ENCODE peak calls at places on chromosomes 11 and 22, in five cellular contexts. One of them, this sample, is unnamed. For H3K9me3, the result is how much of the 10 kb centered on the place peaks cover.

GRCh38 chr11:61071208-61071681 is 31.0 kb upstream of the CD5 start:
- DNase-seq in PC-3: no peak
- DNase-seq in hepatocyte: no peak
- DNase-seq in neural progenitor cell: no peak
- DNase-seq in SK-N-SH: no peak
- DNase-seq in this sample: peak

GRCh38 chr11:128458316-128458715 is 129.0 kb downstream of the ETS1 start:
- DNase-seq in PC-3: peak
- DNase-seq in hepatocyte: no peak
- DNase-seq in neural progenitor cell: no peak
- DNase-seq in SK-N-SH: no peak
- DNase-seq in this sample: no peak

GRCh38 chr11:124446926-124447325 is 1.4 kb upstream of the OR8B8 start:
- DNase-seq in PC-3: no peak
- DNase-seq in hepatocyte: no peak
- DNase-seq in neural progenitor cell: no peak
- DNase-seq in SK-N-SH: no peak
- DNase-seq in this sample: no peak

GRCh38 chr11:47183969-47184368 is 2.3 kb downstream of the PACSIN3 start:
- DNase-seq in PC-3: no peak
- DNase-seq in hepatocyte: no peak
- DNase-seq in neural progenitor cell: no peak
- DNase-seq in SK-N-SH: peak
- DNase-seq in this sample: no peak

GRCh38 chr11:124625504-124626168 is 3.0 kb downstream of the TBRG1 start:
- DNase-seq in PC-3: no peak
- DNase-seq in hepatocyte: no peak
- DNase-seq in neural progenitor cell: no peak
- DNase-seq in SK-N-SH: no peak
- DNase-seq in this sample: no peak

GRCh38 chr22:30422481-30423295 is 2.9 kb upstream of the MTFP1 start:
- DNase-seq in PC-3: peak
- DNase-seq in hepatocyte: peak
- DNase-seq in neural progenitor cell: peak
- DNase-seq in SK-N-SH: no peak
- DNase-seq in this sample: no peak

GRCh38 chr11:35234836-35235235 is 95.9 kb downstream of the CD44 start:
- DNase-seq in PC-3: no peak
- DNase-seq in hepatocyte: no peak
- DNase-seq in neural progenitor cell: no peak
- DNase-seq in SK-N-SH: no peak
- DNase-seq in this sample: no peak

GRCh38 chr22:23716811-23717801 is 26.3 kb downstream of the RGL4 start:
- DNase-seq in PC-3: peak
- DNase-seq in hepatocyte: peak
- DNase-seq in neural progenitor cell: peak
- DNase-seq in SK-N-SH: peak
- DNase-seq in this sample: peak

GRCh38 chr22:31177420-31178162 is 17.6 kb downstream of the RNF185 start:
- DNase-seq in PC-3: peak
- DNase-seq in hepatocyte: peak
- DNase-seq in neural progenitor cell: no peak
- DNase-seq in SK-N-SH: no peak
- DNase-seq in this sample: no peak

GRCh38 chr11:127013550-127013949 is 13.0 kb upstream of the KIRREL3 start:
- DNase-seq in PC-3: no peak
- DNase-seq in hepatocyte: no peak
- DNase-seq in neural progenitor cell: no peak
- DNase-seq in SK-N-SH: no peak
- DNase-seq in this sample: no peak

GRCh38 chr11:127018683-127019279 is 18.2 kb upstream of the KIRREL3 start:
- DNase-seq in PC-3: no peak
- DNase-seq in hepatocyte: no peak
- DNase-seq in neural progenitor cell: no peak
- DNase-seq in SK-N-SH: no peak
- DNase-seq in this sample: no peak

GRCh38 chr11:127017482-127017881 is 16.9 kb upstream of the KIRREL3 start:
- DNase-seq in PC-3: peak
- DNase-seq in hepatocyte: peak
- DNase-seq in neural progenitor cell: peak
- DNase-seq in SK-N-SH: no peak
- DNase-seq in this sample: no peak
- H3K27ac ChIP-seq in PC-3: no peak
- H3K27ac ChIP-seq in hepatocyte: no peak
- H3K27ac ChIP-seq in neural progenitor cell: no peak
- H3K27ac ChIP-seq in SK-N-SH: no peak
- H3K27ac ChIP-seq in this sample: no peak

GRCh38 chr22:47269689-47270088 is 507.2 kb downstream of the TBC1D22A start:
- DNase-seq in PC-3: no peak
- DNase-seq in hepatocyte: no peak
- DNase-seq in neural progenitor cell: no peak
- DNase-seq in SK-N-SH: no peak
- DNase-seq in this sample: no peak

GRCh38 chr22:47274196-47274595 is 511.7 kb downstream of the TBC1D22A start:
- DNase-seq in PC-3: no peak
- DNase-seq in hepatocyte: no peak
- DNase-seq in neural progenitor cell: no peak
- DNase-seq in SK-N-SH: no peak
- DNase-seq in this sample: no peak

GRCh38 chr22:47267531-47268282 is 505.3 kb downstream of the TBC1D22A start:
- DNase-seq in PC-3: no peak
- DNase-seq in hepatocyte: no peak
- DNase-seq in neural progenitor cell: no peak
- DNase-seq in SK-N-SH: no peak
- DNase-seq in this sample: no peak

GRCh38 chr22:47266329-47266728 is 503.9 kb downstream of the TBC1D22A start:
- DNase-seq in PC-3: no peak
- DNase-seq in hepatocyte: no peak
- DNase-seq in neural progenitor cell: no peak
- DNase-seq in SK-N-SH: no peak
- DNase-seq in this sample: no peak

DNA sequence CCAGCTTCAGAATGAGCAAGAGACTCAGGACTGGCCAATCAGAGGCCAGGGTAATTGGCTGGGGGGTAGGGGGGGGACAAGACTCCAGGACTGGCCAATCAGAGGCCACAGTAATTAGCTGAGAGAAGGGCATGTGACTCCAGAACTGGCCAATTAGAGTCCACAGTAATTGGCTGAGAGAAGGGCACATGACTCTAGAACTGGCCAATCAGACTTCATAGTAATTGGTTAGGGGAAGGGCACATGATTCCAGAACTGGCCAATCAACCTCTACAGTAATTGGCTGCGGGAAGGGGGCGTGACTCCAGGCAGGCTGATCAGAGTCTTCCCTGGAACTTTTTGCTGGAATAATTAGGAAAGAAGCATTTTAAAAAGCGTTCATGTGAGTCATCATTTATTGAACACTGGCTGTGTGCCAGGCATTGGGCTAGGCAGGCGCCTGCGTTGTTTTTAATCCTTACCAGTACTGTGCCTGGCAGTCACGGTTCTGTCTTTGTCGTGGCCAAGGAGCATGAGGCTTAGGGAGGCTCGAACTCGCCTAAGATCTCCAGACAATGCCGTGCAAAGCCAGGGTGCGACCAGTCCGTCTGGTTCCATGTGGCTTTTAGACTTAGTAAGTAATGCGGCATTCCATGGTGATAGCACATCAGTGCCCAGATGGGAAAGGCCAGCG is 508.1 kb downstream of the TBC1D22A start:
- DNase-seq in PC-3: no peak
- DNase-seq in hepatocyte: no peak
- DNase-seq in neural progenitor cell: no peak
- DNase-seq in SK-N-SH: no peak
- DNase-seq in this sample: no peak
- H3K9me3 ChIP-seq in PC-3: under half
- H3K9me3 ChIP-seq in hepatocyte: under half
- H3K9me3 ChIP-seq in neural progenitor cell: under half
- H3K9me3 ChIP-seq in SK-N-SH: under half
- H3K9me3 ChIP-seq in this sample: under half

DNA sequence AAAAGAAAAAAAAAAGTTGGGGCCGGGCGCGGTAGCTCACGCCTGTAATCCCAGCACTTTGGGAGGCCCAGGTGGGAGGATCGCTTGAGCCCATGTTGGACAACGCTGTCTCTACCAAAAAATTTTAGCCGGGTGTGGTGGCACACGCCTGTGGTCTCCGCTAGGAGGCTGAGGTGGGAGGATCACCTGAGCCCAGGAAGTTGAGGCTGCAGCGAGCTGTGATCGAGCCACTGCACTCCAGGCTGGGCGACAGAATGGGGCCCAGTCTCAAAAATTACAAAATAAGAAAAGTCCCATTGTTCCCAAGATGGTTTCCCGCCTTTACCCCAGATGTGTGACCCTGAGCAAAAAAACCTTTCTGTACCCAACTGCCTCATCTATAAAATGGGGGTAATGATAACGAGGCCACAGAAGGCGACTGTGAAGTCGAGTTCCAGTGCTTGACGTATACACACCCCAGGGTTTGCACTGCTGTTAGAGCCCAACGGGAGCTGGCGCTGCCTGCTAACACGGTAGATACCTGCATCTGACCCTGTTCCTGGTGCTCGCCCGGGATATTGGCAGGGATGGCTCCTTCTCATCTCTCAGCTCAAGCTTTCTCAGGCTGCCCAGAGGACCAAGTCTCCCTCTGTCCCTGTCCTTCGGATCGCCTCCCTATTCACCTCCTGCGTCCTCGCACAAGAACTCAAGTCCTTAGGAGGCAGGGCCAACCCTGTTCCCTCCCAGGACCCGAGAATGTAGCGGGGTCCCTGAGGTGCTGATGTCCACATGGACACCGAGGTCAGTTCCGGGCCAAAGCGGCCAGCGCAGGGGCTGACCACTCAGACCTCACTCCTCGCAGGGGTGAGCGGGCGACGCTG is 1.1 kb upstream of the RPLP2 start:
- DNase-seq in PC-3: no peak
- DNase-seq in hepatocyte: no peak
- DNase-seq in neural progenitor cell: no peak
- DNase-seq in SK-N-SH: peak
- DNase-seq in this sample: peak
- TF ChIP-seq EZH2phosphoT487 in PC-3: no peak
- TF ChIP-seq EZH2phosphoT487 in hepatocyte: no peak
- TF ChIP-seq EZH2phosphoT487 in neural progenitor cell: no peak
- TF ChIP-seq EZH2phosphoT487 in SK-N-SH: no peak
- TF ChIP-seq EZH2phosphoT487 in this sample: no peak

GRCh38 chr11:94814238-94814976 is 46.3 kb downstream of the AMOTL1 start:
- DNase-seq in PC-3: no peak
- DNase-seq in hepatocyte: no peak
- DNase-seq in neural progenitor cell: no peak
- DNase-seq in SK-N-SH: no peak
- DNase-seq in this sample: no peak
- H3K27ac ChIP-seq in PC-3: no peak
- H3K27ac ChIP-seq in hepatocyte: peak
- H3K27ac ChIP-seq in neural progenitor cell: no peak
- H3K27ac ChIP-seq in SK-N-SH: no peak
- H3K27ac ChIP-seq in this sample: no peak

GRCh38 chr11:130504317-130504716 is 55.9 kb downstream of the ADAMTS15 start:
- DNase-seq in PC-3: no peak
- DNase-seq in hepatocyte: no peak
- DNase-seq in neural progenitor cell: no peak
- DNase-seq in SK-N-SH: no peak
- DNase-seq in this sample: no peak
- H3K9me3 ChIP-seq in PC-3: under half
- H3K9me3 ChIP-seq in hepatocyte: under half
- H3K9me3 ChIP-seq in neural progenitor cell: under half
- H3K9me3 ChIP-seq in SK-N-SH: under half
- H3K9me3 ChIP-seq in this sample: under half

GRCh38 chr11:67563354-67564114 is 20.1 kb upstream of the GSTP1 start:
- DNase-seq in PC-3: peak
- DNase-seq in hepatocyte: peak
- DNase-seq in neural progenitor cell: no peak
- DNase-seq in SK-N-SH: no peak
- DNase-seq in this sample: no peak
- TF ChIP-seq EZH2phosphoT487 in PC-3: no peak
- TF ChIP-seq EZH2phosphoT487 in hepatocyte: no peak
- TF ChIP-seq EZH2phosphoT487 in neural progenitor cell: no peak
- TF ChIP-seq EZH2phosphoT487 in SK-N-SH: no peak
- TF ChIP-seq EZH2phosphoT487 in this sample: no peak

DNA sequence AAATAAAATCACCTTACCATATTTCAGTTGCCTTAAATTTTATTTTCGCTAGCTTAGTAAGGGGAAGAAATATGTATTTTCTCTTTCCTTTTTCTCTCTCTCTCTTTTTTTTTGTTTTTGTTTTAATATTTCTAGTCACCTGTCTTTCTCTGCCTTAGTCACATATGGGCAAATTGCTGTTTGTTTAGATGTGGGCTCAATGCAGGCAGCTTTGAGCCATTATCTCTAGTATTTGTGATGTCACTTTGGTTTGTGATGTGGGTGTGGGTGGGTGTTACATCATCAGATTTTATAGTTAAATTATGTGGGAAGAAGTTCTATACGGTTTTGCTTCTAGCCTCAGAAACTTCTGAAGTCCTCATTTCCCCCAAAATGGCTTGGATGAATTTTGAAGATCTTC is at the start of gene C22orf31:
- DNase-seq in PC-3: no peak
- DNase-seq in hepatocyte: no peak
- DNase-seq in neural progenitor cell: no peak
- DNase-seq in SK-N-SH: no peak
- DNase-seq in this sample: no peak
- H3K27ac ChIP-seq in PC-3: no peak
- H3K27ac ChIP-seq in hepatocyte: no peak
- H3K27ac ChIP-seq in neural progenitor cell: no peak
- H3K27ac ChIP-seq in SK-N-SH: no peak
- H3K27ac ChIP-seq in this sample: no peak

DNA sequence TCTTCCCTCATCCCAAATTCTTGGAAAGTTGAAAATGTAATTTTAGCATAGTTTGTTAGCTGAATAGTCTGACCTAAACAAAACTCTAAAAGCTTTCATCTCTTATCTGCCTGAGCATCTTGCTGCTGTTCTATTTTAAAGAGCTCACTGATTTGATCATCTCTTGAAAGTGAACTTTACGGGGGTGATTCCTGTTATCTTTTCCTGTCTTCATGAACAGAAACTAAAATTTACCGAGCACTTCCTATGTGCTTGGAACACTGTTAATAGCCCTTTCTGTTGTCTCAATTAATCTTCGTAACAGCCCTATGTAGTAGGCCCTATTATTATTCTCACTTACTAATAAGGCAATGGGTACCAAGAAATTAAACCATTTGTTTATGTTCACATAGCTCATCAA is 12.3 kb downstream of the AMOTL1 start:
- DNase-seq in PC-3: no peak
- DNase-seq in hepatocyte: no peak
- DNase-seq in neural progenitor cell: no peak
- DNase-seq in SK-N-SH: peak
- DNase-seq in this sample: no peak
- H3K9me3 ChIP-seq in PC-3: under half
- H3K9me3 ChIP-seq in hepatocyte: under half
- H3K9me3 ChIP-seq in neural progenitor cell: under half
- H3K9me3 ChIP-seq in SK-N-SH: under half
- H3K9me3 ChIP-seq in this sample: under half

This sample was measured in OCI-LY7.